ENCODE peak calls at places on chromosomes 11 and 22, in six cellular contexts. S, Z, K, D, O and R are unnamed samples.

GRCh38 chr11:104033134-104033533 is 3.3 kb upstream of the DDI1 start:
- DNase-seq in S (peak), Z (no peak), K (no peak), D (no peak), O (no peak), R (no peak)

GRCh38 chr11:108960498-108960897 is 295.6 kb downstream of the DDX10 start:
- DNase-seq in S (no peak), Z (no peak), K (no peak), D (no peak), O (no peak), R (peak)

GRCh38 chr11:64356498-64357411 is 2.2 kb upstream of the RPS6KA4 start:
- DNase-seq in S (peak), Z (no peak), K (peak), D (no peak), O (no peak), R (peak)

GRCh38 chr11:114296190-114296978 is at the start of gene NNMT:
- DNase-seq in S (peak), Z (no peak), K (no peak), D (peak), O (no peak), R (peak)

GRCh38 chr11:6991227-6991626 is 28.9 kb downstream of the ZNF214 start:
- DNase-seq in S (no peak), Z (no peak), K (no peak), D (no peak), O (no peak), R (no peak)

GRCh38 chr11:67438121-67438902 is 830 bp upstream of the PTPRCAP start:
- DNase-seq in S (no peak), Z (peak), K (no peak), D (peak), O (peak), R (no peak)

GRCh38 chr22:30920407-30920806 is 48.2 kb downstream of the MORC2 start:
- DNase-seq in S (peak), Z (peak), K (no peak), D (peak), O (peak), R (peak)

GRCh38 chr22:21754523-21755128 is 19.0 kb upstream of the YPEL1 start:
- DNase-seq in S (peak), Z (no peak), K (no peak), D (no peak), O (no peak), R (no peak)

GRCh38 chr11:70727899-70728620 is 329.7 kb downstream of the CTTN start:
- DNase-seq in S (no peak), Z (no peak), K (no peak), D (peak), O (no peak), R (no peak)

GRCh38 chr11:108538502-108538901 is 40.3 kb upstream of the POGLUT3 start:
- DNase-seq in S (no peak), Z (no peak), K (no peak), D (no peak), O (no peak), R (no peak)

GRCh38 chr22:16970446-16970845 is 37.6 kb downstream of the GAB4 start:
- DNase-seq in S (no peak), Z (no peak), K (no peak), D (no peak), O (no peak), R (no peak)

GRCh38 chr11:68007498-68008380 is 2.4 kb upstream of the ALDH3B1 start:
- DNase-seq in S (no peak), Z (no peak), K (no peak), D (no peak), O (no peak), R (no peak)

GRCh38 chr11:27570542-27570941 is 64.0 kb upstream of the LIN7C start:
- DNase-seq in S (no peak), Z (no peak), K (no peak), D (no peak), O (no peak), R (no peak)

GRCh38 chr22:27880778-27881394 is 38.2 kb downstream of the PITPNB start:
- DNase-seq in S (peak), Z (no peak), K (peak), D (no peak), O (no peak), R (no peak)

GRCh38 chr11:81869337-81870065 is 864.2 kb downstream of the FAM181B start:
- DNase-seq in S (no peak), Z (peak), K (no peak), D (no peak), O (peak), R (no peak)

GRCh38 chr22:31346733-31347250 is 646 bp upstream of the PATZ1 start:
- DNase-seq in S (no peak), Z (peak), K (peak), D (peak), O (no peak), R (no peak)

GRCh38 chr11:418343-419247 is 3.8 kb upstream of the SIGIRR start:
- DNase-seq in S (no peak), Z (no peak), K (no peak), D (peak), O (no peak), R (no peak)

GRCh38 chr22:46027219-46028068 is 50.5 kb upstream of the WNT7B start:
- DNase-seq in S (no peak), Z (no peak), K (no peak), D (peak), O (no peak), R (peak)

GRCh38 chr11:11464555-11464954 is 111.5 kb upstream of the CSNK2A3 start:
- DNase-seq in S (no peak), Z (no peak), K (no peak), D (no peak), O (no peak), R (no peak)

GRCh38 chr22:36691488-36691887 is 12.1 kb downstream of the CACNG2 start:
- DNase-seq in S (no peak), Z (no peak), K (no peak), D (no peak), O (no peak), R (no peak)

GRCh38 chr22:27686534-27686933 is 115.0 kb downstream of the MN1 start:
- DNase-seq in S (peak), Z (no peak), K (no peak), D (no peak), O (no peak), R (no peak)

GRCh38 chr11:7892059-7892699 is 38.9 kb downstream of the OR10A6 start:
- DNase-seq in S (peak), Z (no peak), K (no peak), D (no peak), O (no peak), R (no peak)

GRCh38 chr11:6927030-6927617 is 898 bp downstream of the ZNF215 start:
- DNase-seq in S (no peak), Z (no peak), K (no peak), D (no peak), O (no peak), R (peak)

GRCh38 chr11:102513869-102514268 is 16.7 kb downstream of the MMP7 start:
- DNase-seq in S (peak), Z (no peak), K (no peak), D (peak), O (no peak), R (no peak)

GRCh38 chr11:66904055-66904454 is 47.2 kb downstream of the LRFN4 start:
- DNase-seq in S (no peak), Z (no peak), K (no peak), D (no peak), O (no peak), R (no peak)

GRCh38 chr22:31399211-31400022 is at the start of gene DRG1:
- DNase-seq in S (peak), Z (peak), K (peak), D (peak), O (peak), R (peak)

GRCh38 chr11:2139118-2139490 is at the start of gene IGF2:
- DNase-seq in S (no peak), Z (no peak), K (no peak), D (peak), O (no peak), R (peak)

GRCh38 chr11:86403458-86403857 is 28.8 kb downstream of the CCDC81 start:
- DNase-seq in S (no peak), Z (no peak), K (no peak), D (no peak), O (no peak), R (no peak)

GRCh38 chr11:118247041-118247440 is 5.1 kb downstream of the MPZL3 start:
- DNase-seq in S (no peak), Z (no peak), K (no peak), D (no peak), O (no peak), R (no peak)

GRCh38 chr11:47329431-47329993 is 23.0 kb downstream of the MYBPC3 start:
- DNase-seq in S (no peak), Z (no peak), K (no peak), D (peak), O (no peak), R (no peak)

GRCh38 chr11:86486261-86487030 is 111.8 kb downstream of the CCDC81 start:
- DNase-seq in S (peak), Z (peak), K (no peak), D (no peak), O (no peak), R (no peak)

GRCh38 chr11:1640076-1640946 is 10.7 kb downstream of the KRTAP5-5 start:
- DNase-seq in S (no peak), Z (no peak), K (peak), D (peak), O (no peak), R (peak)